ENCODE peak calls at places on chromosomes 7 and 10, in four cellular contexts. One of them, this sample, is unnamed.

GRCh38 chr7:148914208-148914777 is 30.2 kb upstream of the EZH2 start:
- DNase-seq in WTC11: no peak
- DNase-seq in K562: peak
- DNase-seq in HEK293T: peak
- DNase-seq in this sample: no peak

GRCh38 chr10:73992899-73993788 is 4.8 kb upstream of the VCL start:
- DNase-seq in WTC11: no peak
- DNase-seq in K562: peak
- DNase-seq in HEK293T: no peak
- DNase-seq in this sample: no peak

GRCh38 chr10:102247724-102248123 is 2.4 kb downstream of the GBF1 start:
- DNase-seq in WTC11: no peak
- DNase-seq in K562: no peak
- DNase-seq in HEK293T: no peak
- DNase-seq in this sample: no peak

GRCh38 chr7:83005410-83005809 is 157.3 kb downstream of the PCLO start:
- DNase-seq in K562: no peak
- DNase-seq in HEK293T: no peak
- DNase-seq in WTC11: no peak
- DNase-seq in this sample: no peak

GRCh38 chr10:97724341-97724941 is 10.9 kb downstream of the MARVELD1 start:
- DNase-seq in HEK293T: no peak
- DNase-seq in K562: no peak
- DNase-seq in WTC11: no peak
- DNase-seq in this sample: peak

GRCh38 chr10:101238732-101239105 is 9.5 kb upstream of the LBX1 start:
- DNase-seq in K562: peak
- DNase-seq in WTC11: peak
- DNase-seq in HEK293T: no peak
- DNase-seq in this sample: no peak

GRCh38 chr10:62760401-62760800 is 44.1 kb upstream of the ADO start:
- DNase-seq in HEK293T: no peak
- DNase-seq in WTC11: no peak
- DNase-seq in K562: no peak
- DNase-seq in this sample: no peak

GRCh38 chr7:106542550-106543220 is 118.3 kb downstream of the CCDC71L start:
- DNase-seq in K562: peak
- DNase-seq in HEK293T: peak
- DNase-seq in WTC11: peak
- DNase-seq in this sample: peak

GRCh38 chr7:151114151-151115090 is 28.1 kb downstream of the AGAP3 start:
- DNase-seq in K562: no peak
- DNase-seq in HEK293T: peak
- DNase-seq in WTC11: peak
- DNase-seq in this sample: no peak

GRCh38 chr10:6755891-6756460 is 175.9 kb upstream of the PRKCQ start:
- DNase-seq in WTC11: no peak
- DNase-seq in HEK293T: no peak
- DNase-seq in K562: no peak
- DNase-seq in this sample: no peak

GRCh38 chr10:21263266-21263803 is 262.1 kb downstream of the SKIDA1 start:
- DNase-seq in K562: no peak
- DNase-seq in HEK293T: no peak
- DNase-seq in WTC11: no peak
- DNase-seq in this sample: no peak

GRCh38 chr7:82715344-82715743 is 271.8 kb upstream of the CACNA2D1 start:
- DNase-seq in WTC11: no peak
- DNase-seq in HEK293T: no peak
- DNase-seq in K562: no peak
- DNase-seq in this sample: no peak

GRCh38 chr7:19016140-19016539 is 101.3 kb downstream of the TWIST1 start:
- DNase-seq in WTC11: no peak
- DNase-seq in HEK293T: no peak
- DNase-seq in K562: no peak
- DNase-seq in this sample: no peak

GRCh38 chr10:133377025-133377817 is 1.8 kb upstream of the PAOX start:
- DNase-seq in K562: no peak
- DNase-seq in HEK293T: no peak
- DNase-seq in WTC11: no peak
- DNase-seq in this sample: no peak

GRCh38 chr10:102452672-102453340 is 1.5 kb upstream of the C10orf95 start:
- DNase-seq in WTC11: no peak
- DNase-seq in K562: peak
- DNase-seq in HEK293T: no peak
- DNase-seq in this sample: no peak

GRCh38 chr7:138091073-138091472 is 14.8 kb downstream of the AKR1D1 start:
- DNase-seq in WTC11: no peak
- DNase-seq in K562: no peak
- DNase-seq in HEK293T: no peak
- DNase-seq in this sample: no peak

GRCh38 chr7:80870806-80871205 is 48.0 kb downstream of the SEMA3C start:
- DNase-seq in K562: no peak
- DNase-seq in HEK293T: no peak
- DNase-seq in WTC11: no peak
- DNase-seq in this sample: no peak

GRCh38 chr10:74934100-74934812 is 107.9 kb downstream of the KAT6B start:
- DNase-seq in K562: no peak
- DNase-seq in WTC11: no peak
- DNase-seq in HEK293T: no peak
- DNase-seq in this sample: no peak

GRCh38 chr10:60907972-60908371 is 36.0 kb downstream of the RHOBTB1 start:
- DNase-seq in HEK293T: no peak
- DNase-seq in WTC11: no peak
- DNase-seq in K562: no peak
- DNase-seq in this sample: no peak

GRCh38 chr7:27173412-27174076 is 576 bp downstream of the HOXA10 start:
- DNase-seq in WTC11: no peak
- DNase-seq in K562: no peak
- DNase-seq in HEK293T: no peak
- DNase-seq in this sample: no peak

GRCh38 chr10:62244785-62245595 is 23.7 kb downstream of the RTKN2 start:
- DNase-seq in WTC11: no peak
- DNase-seq in K562: peak
- DNase-seq in HEK293T: peak
- DNase-seq in this sample: peak

GRCh38 chr10:130202984-130203617 is 66.9 kb downstream of the GLRX3 start:
- DNase-seq in K562: no peak
- DNase-seq in WTC11: no peak
- DNase-seq in HEK293T: no peak
- DNase-seq in this sample: no peak

GRCh38 chr10:52615756-52616419 is 156.7 kb downstream of the MBL2 start:
- DNase-seq in K562: no peak
- DNase-seq in WTC11: no peak
- DNase-seq in HEK293T: no peak
- DNase-seq in this sample: no peak

GRCh38 chr10:132693676-132694075 is 92.3 kb downstream of the NKX6-2 start:
- DNase-seq in HEK293T: no peak
- DNase-seq in K562: no peak
- DNase-seq in WTC11: no peak
- DNase-seq in this sample: no peak

GRCh38 chr7:135741905-135742304 is 6.7 kb downstream of the FAM180A start:
- DNase-seq in K562: no peak
- DNase-seq in HEK293T: no peak
- DNase-seq in WTC11: no peak
- DNase-seq in this sample: no peak

GRCh38 chr10:50605280-50606270 is 18.2 kb downstream of the SGMS1 start:
- DNase-seq in WTC11: no peak
- DNase-seq in K562: no peak
- DNase-seq in HEK293T: no peak
- DNase-seq in this sample: peak

GRCh38 chr10:100930368-100930767 is 17.6 kb downstream of the SLF2 start:
- DNase-seq in HEK293T: no peak
- DNase-seq in K562: no peak
- DNase-seq in WTC11: no peak
- DNase-seq in this sample: peak

GRCh38 chr10:29473411-29474100 is 161.2 kb downstream of the SVIL start:
- DNase-seq in WTC11: no peak
- DNase-seq in K562: no peak
- DNase-seq in HEK293T: no peak
- DNase-seq in this sample: no peak

GRCh38 chr10:77518910-77519274 is 118.7 kb downstream of the KCNMA1 start:
- DNase-seq in WTC11: no peak
- DNase-seq in HEK293T: no peak
- DNase-seq in K562: no peak
- DNase-seq in this sample: no peak

DNA sequence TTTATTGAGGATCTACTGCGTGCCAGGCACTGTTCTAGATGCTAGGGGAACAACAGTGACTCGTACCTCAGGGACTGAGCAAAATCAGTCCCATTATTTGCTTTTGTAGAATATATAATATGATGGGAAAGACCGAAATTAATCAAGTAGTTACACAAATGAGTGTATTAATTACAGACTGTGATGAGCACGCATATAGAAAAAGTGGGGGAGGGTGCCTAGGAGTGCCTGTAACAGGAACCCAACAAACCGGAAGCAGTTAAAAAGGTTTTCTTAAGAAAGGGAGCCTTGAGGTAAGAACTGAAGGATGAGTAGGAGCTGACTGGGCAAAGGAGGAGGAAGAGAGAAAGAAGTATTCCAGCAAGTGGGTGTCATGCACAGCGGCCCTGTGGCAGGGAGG is 28.2 kb upstream of the IL6 start:
- DNase-seq in K562: no peak
- DNase-seq in HEK293T: no peak
- DNase-seq in WTC11: no peak
- DNase-seq in this sample: no peak
- TF ChIP-seq ELF4 in K562: no peak
- TF ChIP-seq ELF4 in HEK293T: no peak
- TF ChIP-seq ELF4 in WTC11: no peak
- TF ChIP-seq ELF4 in this sample: no peak

GRCh38 chr7:1136841-1137516 is 23.0 kb downstream of the ZFAND2A start:
- DNase-seq in K562: peak
- DNase-seq in WTC11: peak
- DNase-seq in HEK293T: no peak
- DNase-seq in this sample: peak

GRCh38 chr7:1140481-1141104 is 19.4 kb downstream of the ZFAND2A start:
- DNase-seq in WTC11: no peak
- DNase-seq in HEK293T: no peak
- DNase-seq in K562: no peak
- DNase-seq in this sample: no peak

GRCh38 chr7:1134951-1135350 is 25.0 kb downstream of the ZFAND2A start:
- DNase-seq in WTC11: no peak
- DNase-seq in HEK293T: no peak
- DNase-seq in K562: no peak
- DNase-seq in this sample: no peak

GRCh38 chr7:1141651-1142050 is 18.3 kb downstream of the ZFAND2A start:
- DNase-seq in HEK293T: no peak
- DNase-seq in K562: no peak
- DNase-seq in WTC11: no peak
- DNase-seq in this sample: no peak

DNA sequence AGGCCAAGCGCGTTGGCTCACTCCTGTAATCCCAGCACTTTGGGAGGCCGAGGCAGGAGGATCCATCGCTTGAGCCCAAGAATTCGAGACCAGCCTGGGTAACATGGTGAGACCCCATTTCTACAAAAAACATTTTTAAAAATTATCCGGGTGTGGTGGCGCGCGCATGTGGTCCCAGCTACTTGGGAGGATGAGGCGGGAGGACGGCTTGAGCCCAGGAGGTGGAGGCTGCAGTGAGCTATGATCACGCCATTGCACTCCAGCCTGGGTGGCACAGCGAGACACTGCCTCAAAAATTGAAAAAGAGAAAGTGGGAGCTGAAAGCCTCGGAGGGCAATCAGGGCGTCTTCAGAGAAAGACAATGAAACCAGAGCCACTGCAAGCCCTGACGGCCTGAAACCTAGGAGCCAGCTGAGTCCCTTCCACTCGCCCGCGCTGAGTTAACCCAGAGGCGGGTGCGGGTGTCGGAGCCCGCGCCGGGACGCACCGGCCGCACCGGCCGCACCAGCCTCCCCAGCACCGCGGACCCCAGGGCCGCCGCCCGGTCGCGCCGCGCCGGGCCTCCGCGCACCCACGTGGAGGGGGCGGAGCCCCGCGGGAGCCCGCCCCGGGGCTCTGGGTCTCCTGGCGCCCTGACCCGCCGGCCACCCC is 22.4 kb downstream of the ZFAND2A start:
- DNase-seq in HEK293T: no peak
- DNase-seq in WTC11: no peak
- DNase-seq in K562: no peak
- DNase-seq in this sample: no peak
- TF ChIP-seq ELF4 in HEK293T: no peak
- TF ChIP-seq ELF4 in WTC11: no peak
- TF ChIP-seq ELF4 in K562: no peak
- TF ChIP-seq ELF4 in this sample: no peak

DNA sequence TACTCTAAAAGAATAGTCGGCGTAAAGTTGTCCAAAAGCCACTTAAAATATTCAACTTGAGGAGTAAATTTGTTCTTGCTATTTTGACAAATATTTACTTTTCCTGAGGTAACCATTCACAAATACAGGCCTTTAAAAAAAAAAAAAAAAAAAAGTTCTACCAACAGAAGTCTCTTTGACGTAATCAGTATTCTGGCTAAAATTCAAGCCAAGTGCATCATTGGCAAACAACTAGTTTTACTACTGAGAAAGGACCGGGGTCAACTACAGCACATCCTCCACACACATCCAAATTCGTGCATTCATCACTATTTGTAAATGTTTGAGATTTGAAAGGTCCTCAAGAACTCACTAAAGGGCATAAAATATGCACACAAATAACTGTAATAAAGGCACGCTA is 2.0 kb downstream of the OAT start:
- DNase-seq in HEK293T: no peak
- DNase-seq in K562: no peak
- DNase-seq in WTC11: no peak
- DNase-seq in this sample: peak
- TF ChIP-seq ELF4 in HEK293T: no peak
- TF ChIP-seq ELF4 in K562: no peak
- TF ChIP-seq ELF4 in WTC11: no peak
- TF ChIP-seq ELF4 in this sample: no peak

GRCh38 chr10:13373644-13374043 is 25.6 kb upstream of the SEPHS1 start:
- DNase-seq in HEK293T: no peak
- DNase-seq in K562: no peak
- DNase-seq in WTC11: no peak
- DNase-seq in this sample: no peak

GRCh38 chr10:13372524-13372923 is 24.4 kb upstream of the SEPHS1 start:
- DNase-seq in HEK293T: no peak
- DNase-seq in WTC11: no peak
- DNase-seq in K562: no peak
- DNase-seq in this sample: no peak

GRCh38 chr10:13375791-13376190 is 27.7 kb upstream of the SEPHS1 start:
- DNase-seq in WTC11: no peak
- DNase-seq in HEK293T: no peak
- DNase-seq in K562: no peak
- DNase-seq in this sample: no peak

GRCh38 chr10:13376771-13377170 is 28.7 kb upstream of the SEPHS1 start:
- DNase-seq in WTC11: no peak
- DNase-seq in K562: no peak
- DNase-seq in HEK293T: no peak
- DNase-seq in this sample: no peak

DNA sequence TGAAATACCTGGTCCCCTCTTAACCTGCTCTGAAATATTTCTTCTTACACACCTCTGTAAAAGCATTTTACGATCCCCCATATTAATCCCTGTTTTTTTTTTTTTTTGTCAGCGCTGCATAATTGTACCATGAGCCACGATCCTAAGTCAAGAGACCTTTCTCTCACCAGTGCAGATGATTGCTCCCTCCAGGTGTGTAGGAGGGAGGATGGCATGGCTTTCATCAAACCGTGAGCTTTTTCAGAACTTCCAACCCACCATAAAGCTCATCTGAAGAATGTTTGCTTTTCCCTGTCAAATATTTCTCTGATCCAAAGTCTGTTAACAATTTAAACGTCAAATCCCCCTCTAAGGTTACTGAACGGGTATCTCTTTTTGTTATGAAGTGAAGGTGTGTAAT is 28.2 kb upstream of the SEPHS1 start:
- DNase-seq in HEK293T: no peak
- DNase-seq in K562: no peak
- DNase-seq in WTC11: no peak
- DNase-seq in this sample: no peak
- TF ChIP-seq ELF4 in HEK293T: no peak
- TF ChIP-seq ELF4 in K562: no peak
- TF ChIP-seq ELF4 in WTC11: no peak
- TF ChIP-seq ELF4 in this sample: no peak